ENCODE peak calls at places on chromosomes 6 and 20, in six cellular contexts. One of them, this sample, is unnamed.

GRCh38 chr6:2197177-2197671 is 48.2 kb downstream of the GMDS start:
- DNase-seq in Calu3: no peak
- DNase-seq in A549: no peak
- DNase-seq in BE2C: no peak
- DNase-seq in GM20000: no peak
- DNase-seq in lower leg skin: no peak
- DNase-seq in this sample: no peak

GRCh38 chr6:81105998-81106397 is 646.5 kb downstream of the TENT5A start:
- DNase-seq in BE2C: no peak
- DNase-seq in lower leg skin: no peak
- DNase-seq in A549: no peak
- DNase-seq in GM20000: no peak
- DNase-seq in Calu3: no peak
- DNase-seq in this sample: no peak

GRCh38 chr6:152094992-152095592 is 287.6 kb downstream of the ESR1 start:
- DNase-seq in lower leg skin: peak
- DNase-seq in Calu3: peak
- DNase-seq in A549: peak
- DNase-seq in GM20000: no peak
- DNase-seq in BE2C: peak
- DNase-seq in this sample: peak

GRCh38 chr6:151671195-151671594 is 136.3 kb upstream of the ESR1 start:
- DNase-seq in BE2C: no peak
- DNase-seq in GM20000: no peak
- DNase-seq in lower leg skin: no peak
- DNase-seq in Calu3: no peak
- DNase-seq in A549: no peak
- DNase-seq in this sample: no peak

GRCh38 chr20:37804584-37805566 is 98.1 kb upstream of the VSTM2L start:
- DNase-seq in Calu3: no peak
- DNase-seq in GM20000: peak
- DNase-seq in BE2C: no peak
- DNase-seq in A549: no peak
- DNase-seq in lower leg skin: peak
- DNase-seq in this sample: peak

GRCh38 chr20:62303327-62304226 is 780 bp downstream of the ADRM1 start:
- DNase-seq in lower leg skin: no peak
- DNase-seq in A549: no peak
- DNase-seq in Calu3: peak
- DNase-seq in GM20000: peak
- DNase-seq in BE2C: peak
- DNase-seq in this sample: peak

GRCh38 chr6:140713495-140713894 is 1339.0 kb upstream of the CITED2 start:
- DNase-seq in BE2C: no peak
- DNase-seq in lower leg skin: no peak
- DNase-seq in A549: no peak
- DNase-seq in Calu3: no peak
- DNase-seq in GM20000: no peak
- DNase-seq in this sample: no peak

GRCh38 chr6:31042801-31043200 is 32.5 kb downstream of the MUC22 start:
- DNase-seq in GM20000: peak
- DNase-seq in BE2C: peak
- DNase-seq in Calu3: peak
- DNase-seq in A549: peak
- DNase-seq in lower leg skin: no peak
- DNase-seq in this sample: peak

GRCh38 chr6:150128425-150128824 is 14.4 kb upstream of the PPP1R14C start:
- DNase-seq in Calu3: no peak
- DNase-seq in lower leg skin: no peak
- DNase-seq in A549: no peak
- DNase-seq in GM20000: no peak
- DNase-seq in BE2C: no peak
- DNase-seq in this sample: no peak

GRCh38 chr6:23855497-23856116 is 270.4 kb upstream of the NRSN1 start:
- DNase-seq in GM20000: no peak
- DNase-seq in Calu3: no peak
- DNase-seq in A549: no peak
- DNase-seq in lower leg skin: no peak
- DNase-seq in BE2C: no peak
- DNase-seq in this sample: no peak

GRCh38 chr6:129890164-129890563 is 29.0 kb upstream of the TMEM244 start:
- DNase-seq in GM20000: no peak
- DNase-seq in lower leg skin: no peak
- DNase-seq in Calu3: no peak
- DNase-seq in BE2C: no peak
- DNase-seq in A549: no peak
- DNase-seq in this sample: peak

GRCh38 chr6:130303436-130303835 is 62.4 kb upstream of the TMEM200A start:
- DNase-seq in lower leg skin: no peak
- DNase-seq in Calu3: no peak
- DNase-seq in A549: no peak
- DNase-seq in BE2C: no peak
- DNase-seq in GM20000: no peak
- DNase-seq in this sample: no peak

GRCh38 chr6:21732731-21733130 is 139.2 kb downstream of the SOX4 start:
- DNase-seq in BE2C: no peak
- DNase-seq in A549: no peak
- DNase-seq in GM20000: no peak
- DNase-seq in lower leg skin: no peak
- DNase-seq in Calu3: no peak
- DNase-seq in this sample: no peak

GRCh38 chr6:108714012-108714773 is 134.0 kb upstream of the ARMC2 start:
- DNase-seq in Calu3: no peak
- DNase-seq in lower leg skin: no peak
- DNase-seq in GM20000: no peak
- DNase-seq in BE2C: no peak
- DNase-seq in A549: no peak
- DNase-seq in this sample: no peak

GRCh38 chr6:53464942-53465460 is 79.9 kb downstream of the GCLC start:
- DNase-seq in lower leg skin: no peak
- DNase-seq in Calu3: no peak
- DNase-seq in A549: no peak
- DNase-seq in GM20000: no peak
- DNase-seq in BE2C: no peak
- DNase-seq in this sample: no peak

GRCh38 chr6:91482498-91482897 is 895.6 kb upstream of the MAP3K7 start:
- DNase-seq in A549: no peak
- DNase-seq in GM20000: peak
- DNase-seq in lower leg skin: no peak
- DNase-seq in Calu3: no peak
- DNase-seq in BE2C: no peak
- DNase-seq in this sample: no peak

DNA sequence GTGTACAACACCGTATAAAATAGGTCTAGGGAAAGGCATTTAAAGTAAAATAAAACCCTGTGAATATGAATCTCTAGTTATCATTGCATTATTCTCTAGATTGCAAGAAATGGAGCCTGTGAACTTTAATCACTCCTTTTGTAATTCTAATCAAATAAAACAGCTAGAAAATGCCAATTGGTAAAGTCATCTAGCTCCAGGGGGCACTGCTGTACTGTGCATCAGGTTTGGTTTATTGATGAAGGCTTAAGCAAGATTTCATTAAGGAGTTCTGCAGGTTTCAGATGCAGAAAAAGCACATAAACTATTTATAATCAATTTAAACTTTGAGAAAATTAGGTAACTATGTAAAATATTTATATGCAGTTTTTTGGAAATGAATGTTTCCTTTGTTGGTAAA is 645.0 kb downstream of the PHF3 start:
- DNase-seq in BE2C: peak
- DNase-seq in Calu3: peak
- DNase-seq in A549: no peak
- DNase-seq in GM20000: peak
- DNase-seq in lower leg skin: no peak
- DNase-seq in this sample: peak
- TF ChIP-seq CTCF in BE2C: peak
- TF ChIP-seq CTCF in Calu3: peak
- TF ChIP-seq CTCF in A549: peak
- TF ChIP-seq CTCF in GM20000: peak
- TF ChIP-seq CTCF in lower leg skin: no peak
- TF ChIP-seq CTCF in this sample: no peak

GRCh38 chr6:73123632-73124329 is 101.5 kb downstream of the KHDC1L start:
- DNase-seq in GM20000: peak
- DNase-seq in A549: no peak
- DNase-seq in lower leg skin: no peak
- DNase-seq in Calu3: no peak
- DNase-seq in BE2C: no peak
- DNase-seq in this sample: no peak

GRCh38 chr6:73116330-73116729 is 109.0 kb downstream of the KHDC1L start:
- DNase-seq in lower leg skin: no peak
- DNase-seq in A549: no peak
- DNase-seq in Calu3: no peak
- DNase-seq in BE2C: no peak
- DNase-seq in GM20000: no peak
- DNase-seq in this sample: no peak

GRCh38 chr6:73121421-73121993 is 103.8 kb downstream of the KHDC1L start:
- DNase-seq in BE2C: no peak
- DNase-seq in Calu3: no peak
- DNase-seq in lower leg skin: no peak
- DNase-seq in A549: no peak
- DNase-seq in GM20000: no peak
- DNase-seq in this sample: no peak
- TF ChIP-seq CTCF in BE2C: no peak
- TF ChIP-seq CTCF in Calu3: no peak
- TF ChIP-seq CTCF in lower leg skin: no peak
- TF ChIP-seq CTCF in A549: no peak
- TF ChIP-seq CTCF in GM20000: no peak
- TF ChIP-seq CTCF in this sample: no peak

DNA sequence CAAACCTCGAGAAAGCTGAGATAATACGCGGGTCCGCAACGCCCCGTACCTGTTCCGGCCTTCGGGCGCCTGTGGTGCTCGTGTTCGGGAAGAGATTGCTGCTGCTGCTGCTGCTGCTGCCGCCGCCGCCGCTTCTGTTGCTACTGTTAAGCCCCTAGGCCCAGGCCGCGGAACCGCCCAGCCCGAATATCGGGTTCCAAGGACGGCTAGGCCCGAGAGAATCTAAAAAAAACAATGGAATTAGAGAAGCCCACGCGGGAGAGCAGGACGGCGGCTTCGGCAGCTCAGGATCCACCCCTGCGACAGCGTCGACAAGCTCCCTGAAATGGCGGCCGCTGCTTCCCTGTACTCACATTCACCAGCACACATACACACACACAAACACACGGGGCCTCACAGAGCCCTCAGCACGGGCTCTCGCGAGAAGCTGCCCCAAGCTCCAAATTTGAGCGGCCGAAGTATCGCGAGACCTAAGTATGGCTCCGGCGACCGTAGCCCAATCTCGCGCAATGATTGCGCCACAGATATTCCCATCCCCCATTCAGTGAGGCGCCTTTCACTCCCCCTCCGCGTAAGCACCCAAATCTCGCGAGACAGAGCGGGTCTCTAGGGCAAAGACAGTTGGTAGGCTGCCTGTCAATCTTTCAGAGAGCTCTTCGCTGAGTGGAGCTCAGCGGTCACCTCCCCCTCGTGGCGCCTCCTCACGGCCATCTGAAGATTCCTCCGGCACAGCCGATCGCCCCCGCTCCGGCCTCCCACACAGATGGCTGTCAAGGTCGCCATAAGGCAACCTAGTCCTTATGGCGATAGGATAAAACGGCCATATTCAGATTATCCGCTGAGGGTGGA is at the start of gene RBM39:
- DNase-seq in lower leg skin: peak
- DNase-seq in Calu3: peak
- DNase-seq in BE2C: peak
- DNase-seq in GM20000: peak
- DNase-seq in A549: peak
- DNase-seq in this sample: peak
- TF ChIP-seq CTCF in lower leg skin: peak
- TF ChIP-seq CTCF in Calu3: peak
- TF ChIP-seq CTCF in BE2C: peak
- TF ChIP-seq CTCF in GM20000: no peak
- TF ChIP-seq CTCF in A549: no peak
- TF ChIP-seq CTCF in this sample: no peak

GRCh38 chr6:25312703-25313102 is 33.5 kb downstream of the CARMIL1 start:
- DNase-seq in Calu3: peak
- DNase-seq in lower leg skin: no peak
- DNase-seq in A549: no peak
- DNase-seq in GM20000: no peak
- DNase-seq in BE2C: no peak
- DNase-seq in this sample: no peak
- TF ChIP-seq CTCF in Calu3: no peak
- TF ChIP-seq CTCF in lower leg skin: no peak
- TF ChIP-seq CTCF in A549: no peak
- TF ChIP-seq CTCF in GM20000: no peak
- TF ChIP-seq CTCF in BE2C: no peak
- TF ChIP-seq CTCF in this sample: no peak

DNA sequence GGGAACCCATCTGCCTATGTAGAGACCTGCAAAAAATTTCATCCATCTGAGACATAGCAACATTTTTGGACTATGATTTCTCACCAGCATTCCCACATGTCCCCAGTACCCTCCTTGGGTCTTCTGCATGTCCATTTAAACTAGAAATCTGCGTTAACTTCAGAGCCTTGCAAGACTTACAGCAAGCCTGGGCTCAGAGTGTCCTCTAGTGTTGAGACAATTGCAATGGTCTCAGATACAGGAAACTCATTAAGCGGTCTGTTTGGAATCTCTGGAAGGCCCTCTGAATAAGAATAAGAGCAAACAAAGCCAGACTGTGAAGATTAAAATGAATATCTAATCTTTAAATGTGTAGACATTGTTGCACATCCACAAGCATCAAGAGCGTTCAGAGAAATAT is 20.5 kb upstream of the PI3 start:
- DNase-seq in Calu3: no peak
- DNase-seq in lower leg skin: no peak
- DNase-seq in BE2C: no peak
- DNase-seq in GM20000: no peak
- DNase-seq in A549: no peak
- DNase-seq in this sample: no peak
- TF ChIP-seq CTCF in Calu3: no peak
- TF ChIP-seq CTCF in lower leg skin: no peak
- TF ChIP-seq CTCF in BE2C: no peak
- TF ChIP-seq CTCF in GM20000: no peak
- TF ChIP-seq CTCF in A549: no peak
- TF ChIP-seq CTCF in this sample: no peak

DNA sequence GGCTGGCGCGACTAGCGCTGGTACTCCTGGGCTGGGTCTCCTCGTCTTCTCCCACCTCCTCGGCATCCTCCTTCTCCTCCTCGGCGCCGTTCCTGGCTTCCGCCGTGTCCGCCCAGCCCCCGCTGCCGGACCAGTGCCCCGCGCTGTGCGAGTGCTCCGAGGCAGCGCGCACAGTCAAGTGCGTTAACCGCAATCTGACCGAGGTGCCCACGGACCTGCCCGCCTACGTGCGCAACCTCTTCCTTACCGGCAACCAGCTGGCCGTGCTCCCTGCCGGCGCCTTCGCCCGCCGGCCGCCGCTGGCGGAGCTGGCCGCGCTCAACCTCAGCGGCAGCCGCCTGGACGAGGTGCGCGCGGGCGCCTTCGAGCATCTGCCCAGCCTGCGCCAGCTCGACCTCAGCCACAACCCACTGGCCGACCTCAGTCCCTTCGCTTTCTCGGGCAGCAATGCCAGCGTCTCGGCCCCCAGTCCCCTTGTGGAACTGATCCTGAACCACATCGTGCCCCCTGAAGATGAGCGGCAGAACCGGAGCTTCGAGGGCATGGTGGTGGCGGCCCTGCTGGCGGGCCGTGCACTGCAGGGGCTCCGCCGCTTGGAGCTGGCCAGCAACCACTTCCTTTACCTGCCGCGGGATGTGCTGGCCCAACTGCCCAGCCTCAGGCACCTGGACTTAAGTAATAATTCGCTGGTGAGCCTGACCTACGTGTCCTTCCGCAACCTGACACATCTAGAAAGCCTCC is 1.6 kb downstream of the TPBG start:
- DNase-seq in Calu3: peak
- DNase-seq in lower leg skin: no peak
- DNase-seq in GM20000: peak
- DNase-seq in BE2C: peak
- DNase-seq in A549: peak
- DNase-seq in this sample: no peak
- TF ChIP-seq CTCF in Calu3: no peak
- TF ChIP-seq CTCF in lower leg skin: no peak
- TF ChIP-seq CTCF in GM20000: no peak
- TF ChIP-seq CTCF in BE2C: peak
- TF ChIP-seq CTCF in A549: peak
- TF ChIP-seq CTCF in this sample: no peak

This sample was measured in activated CD8-positive, alpha-beta T cell treated with anti-CD3 and anti-CD28 coated beads for 36 hours.